ENCODE peak calls at places on chromosomes 3 and 15, in eight cellular contexts. D is thoracic aorta; A is neuronal stem cell; U is heart left ventricle; V is effector memory CD4-positive, alpha-beta T cell; Z is CD4-positive, CD25-positive, alpha-beta regulatory T cell; W is AG10803; P is mammary epithelial cell. G is an unnamed sample.

GRCh38 chr3:59240856-59241255 is 191.0 kb upstream of the CFAP20DC start:
- DNase-seq in P (no peak), U (no peak), D (no peak), A (no peak), V (no peak), Z (no peak), W (peak), G (no peak)

GRCh38 chr3:71414189-71414924 is 169.2 kb downstream of the FOXP1 start:
- DNase-seq in P (peak), U (no peak), W (no peak), V (no peak), Z (no peak), D (no peak), A (no peak), G (no peak)

GRCh38 chr3:66673305-66673704 is 172.5 kb upstream of the LRIG1 start:
- DNase-seq in P (no peak), A (no peak), W (no peak), Z (no peak), D (no peak), V (no peak), U (peak), G (no peak)

GRCh38 chr15:70555713-70556112 is 207.6 kb downstream of the UACA start:
- DNase-seq in A (no peak), Z (no peak), P (no peak), W (no peak), V (no peak), D (no peak), U (no peak), G (no peak)

GRCh38 chr3:15427981-15428380 is 583 bp downstream of the EAF1 start:
- DNase-seq in W (no peak), V (no peak), A (no peak), D (no peak), U (no peak), P (no peak), Z (no peak), G (no peak)

GRCh38 chr3:31903686-31904431 is 77.2 kb downstream of the OSBPL10 start:
- DNase-seq in Z (peak), P (no peak), W (no peak), A (no peak), U (no peak), D (no peak), V (no peak), G (no peak)

GRCh38 chr3:137759505-137759904 is 4.6 kb upstream of the SOX14 start:
- DNase-seq in A (no peak), P (no peak), Z (no peak), V (no peak), U (no peak), W (no peak), D (no peak), G (no peak)

GRCh38 chr3:17466028-17466427 is 276.4 kb downstream of the TBC1D5 start:
- DNase-seq in D (no peak), Z (no peak), V (no peak), A (no peak), W (no peak), U (no peak), P (peak), G (no peak)

GRCh38 chr15:76012021-76012551 is at the start of gene NRG4:
- DNase-seq in W (peak), U (no peak), V (no peak), P (peak), D (no peak), A (no peak), Z (no peak), G (no peak)

GRCh38 chr3:166324401-166324800 is 487.2 kb upstream of the BCHE start:
- DNase-seq in D (no peak), Z (no peak), P (no peak), A (no peak), V (no peak), W (no peak), U (no peak), G (no peak)

GRCh38 chr15:52518487-52518886 is 10.2 kb downstream of the MYO5A start:
- DNase-seq in V (no peak), W (no peak), A (no peak), P (no peak), D (no peak), Z (peak), U (no peak), G (no peak)

GRCh38 chr3:111961461-111962269 is 17.2 kb upstream of the ABHD10 start:
- DNase-seq in A (no peak), W (peak), V (no peak), D (no peak), U (no peak), Z (no peak), P (no peak), G (no peak)

GRCh38 chr3:17412950-17413530 is 329.4 kb downstream of the TBC1D5 start:
- DNase-seq in P (peak), V (no peak), D (no peak), Z (peak), U (no peak), W (peak), A (peak), G (no peak)

GRCh38 chr15:82804575-82804949 is 1.3 kb downstream of the FSD2 start:
- DNase-seq in P (peak), U (peak), A (no peak), W (peak), D (no peak), Z (no peak), V (no peak), G (no peak)

GRCh38 chr3:5168110-5168509 is 19.4 kb upstream of the EDEM1 start:
- DNase-seq in D (no peak), A (no peak), P (no peak), W (no peak), U (no peak), Z (no peak), V (no peak), G (no peak)

GRCh38 chr15:99197861-99198260 is 51.5 kb downstream of the TTC23 start:
- DNase-seq in V (no peak), D (no peak), Z (no peak), U (no peak), P (peak), W (peak), A (no peak), G (no peak)

DNA sequence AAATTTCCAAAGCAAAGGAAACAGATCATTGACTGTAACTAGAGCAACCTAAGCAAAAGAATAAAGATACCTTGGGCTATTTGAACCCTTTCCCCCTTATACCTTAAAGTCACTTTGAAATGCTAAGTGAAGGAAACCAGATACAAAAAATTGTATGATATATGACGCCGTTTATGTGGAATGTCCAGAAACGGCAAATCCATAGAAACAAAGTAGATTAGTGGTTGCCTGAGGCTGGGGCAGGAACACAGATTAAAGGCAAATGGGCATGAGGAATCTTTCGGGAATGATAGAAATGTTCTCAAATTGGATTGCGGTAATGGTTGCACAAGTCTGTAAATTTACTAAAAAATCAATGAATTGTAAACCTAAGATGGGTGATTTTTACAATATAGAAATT is 160.1 kb upstream of the CCDC54 start:
- DNase-seq in U (no peak), Z (no peak), V (no peak), D (no peak), A (no peak), P (peak), W (peak), G (no peak)
- H3K4me3 ChIP-seq in U (no peak), Z (no peak), V (no peak), D (no peak), A (no peak), P (no peak), W (no peak), G (no peak)

DNA sequence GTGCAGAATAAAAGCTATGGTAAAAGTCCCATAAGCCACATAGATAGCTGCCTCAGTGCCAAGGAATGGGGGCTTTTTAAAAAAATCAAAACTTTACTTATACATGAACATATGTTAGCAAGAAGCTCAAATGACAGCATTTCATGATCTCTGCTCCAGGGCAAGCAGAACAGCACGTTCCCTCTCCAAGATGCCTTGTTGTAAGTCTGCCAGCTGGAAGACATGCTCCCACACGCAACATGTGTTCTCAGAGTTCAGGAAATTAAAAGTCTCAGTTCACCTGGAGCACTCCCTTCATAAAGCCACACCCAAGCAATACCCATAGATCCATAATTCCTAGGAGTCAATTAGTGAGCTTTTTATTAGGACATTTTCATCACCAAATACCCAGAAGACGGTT is 52.2 kb downstream of the ABI3BP start:
- DNase-seq in A (no peak), U (no peak), D (no peak), V (no peak), P (peak), Z (no peak), W (no peak), G (peak)
- H3K4me3 ChIP-seq in A (no peak), U (no peak), D (no peak), V (no peak), P (no peak), Z (no peak), W (no peak), G (no peak)

DNA sequence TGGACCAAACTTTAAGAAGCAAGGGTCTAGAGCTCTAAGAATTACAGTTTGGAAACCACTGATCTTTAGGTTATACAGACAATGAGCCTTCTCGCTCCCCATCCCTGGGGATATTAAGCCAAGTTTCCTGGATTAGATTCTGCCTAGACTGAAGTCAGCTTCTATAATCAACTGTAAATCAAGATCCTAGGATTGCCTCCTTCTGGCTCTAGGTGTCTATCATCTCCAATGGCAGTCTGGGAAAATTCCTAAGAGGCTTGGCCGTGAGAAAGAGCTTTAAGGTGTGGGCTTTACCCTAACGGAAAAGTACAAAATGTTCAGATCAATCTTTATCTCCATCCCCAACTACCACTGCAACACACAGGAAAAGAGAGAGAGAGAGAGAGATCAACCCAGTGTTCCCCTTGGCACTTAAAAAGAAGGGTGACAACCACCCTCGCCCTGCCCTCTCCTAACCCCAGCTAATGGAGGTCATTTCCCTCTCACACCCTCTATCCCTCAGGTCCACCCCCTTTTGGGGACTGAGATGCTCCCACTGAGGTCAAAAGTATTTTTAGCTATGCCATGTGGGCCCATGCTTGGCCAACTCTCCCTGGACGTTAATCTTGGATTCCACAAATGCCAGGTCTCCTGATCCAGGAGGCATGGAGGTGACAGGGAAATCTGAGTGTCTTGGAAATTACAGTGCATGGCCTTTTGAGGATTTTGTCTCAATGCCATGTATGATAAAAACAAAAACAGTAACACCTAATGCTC is 202.8 kb upstream of the BCL6 start:
- DNase-seq in A (no peak), V (no peak), P (no peak), U (peak), Z (no peak), D (no peak), W (no peak), G (no peak)
- H3K4me3 ChIP-seq in A (no peak), V (no peak), P (no peak), U (no peak), Z (no peak), D (no peak), W (no peak), G (no peak)

GRCh38 chr15:79970921-79971434 is at the start of gene BCL2A1:
- DNase-seq in U (no peak), Z (peak), W (peak), P (peak), A (no peak), V (peak), D (no peak), G (no peak)
- H3K4me3 ChIP-seq in U (no peak), Z (peak), W (peak), P (no peak), A (no peak), V (peak), D (peak), G (no peak)

GRCh38 chr3:37168896-37169295 is 5.5 kb downstream of the LRRFIP2 start:
- DNase-seq in Z (no peak), P (no peak), A (no peak), U (no peak), D (no peak), V (no peak), W (no peak), G (no peak)

GRCh38 chr3:37173806-37174205 is 576 bp downstream of the LRRFIP2 start:
- DNase-seq in Z (no peak), D (no peak), A (no peak), V (no peak), U (no peak), W (no peak), P (peak), G (no peak)

GRCh38 chr3:37170513-37170912 is 3.9 kb downstream of the LRRFIP2 start:
- DNase-seq in P (no peak), D (no peak), Z (no peak), V (no peak), U (no peak), A (no peak), W (no peak), G (no peak)

GRCh38 chr3:37170097-37170496 is 4.3 kb downstream of the LRRFIP2 start:
- DNase-seq in W (no peak), V (no peak), D (no peak), Z (no peak), U (no peak), P (no peak), A (no peak), G (no peak)

GRCh38 chr3:37171144-37171543 is 3.2 kb downstream of the LRRFIP2 start:
- DNase-seq in W (no peak), V (no peak), P (no peak), A (no peak), Z (no peak), U (peak), D (no peak), G (peak)
- H3K4me3 ChIP-seq in W (no peak), V (no peak), P (no peak), A (no peak), Z (no peak), U (no peak), D (peak), G (no peak)

G was measured in lower leg skin.